ENCODE peak calls at places on chromosomes 7 and 10, in five cellular contexts. C is activated CD4-positive, CD25-positive, alpha-beta regulatory T cell; B is activated T-cell treated with anti-CD3 and anti-CD28 coated beads for 1 hour; K is stimulated activated CD4-positive, alpha-beta T cell treated with anti-CD3 and anti-CD28 coated beads, Interleukin-12 subunit alpha, Interleukin-12 subunit beta, amount 100 ng/mL, for 4 hours; V is activated T-helper 1 cell treated with anti-CD3 and anti-CD28 coated beads, Interleukin-12 subunit alpha, Interleukin-12 subunit beta, Interleukin-2, Interleukin-4 antibody, amounts not matched to agents 30 ng/mL and 10 ng/mL and 1 ng/mL, durations not matched to agents 14 hours and 24 hours and 36 hours. D is an unnamed sample.

GRCh38 chr7:7175075-7175695 is 7.2 kb upstream of the C1GALT1 start:
- DNase-seq in C (no peak), B (no peak), K (no peak), V (no peak), D (no peak)

GRCh38 chr10:130973127-130973839 is 338.2 kb downstream of the TCERG1L start:
- DNase-seq in C (no peak), B (no peak), K (no peak), V (no peak), D (no peak)

GRCh38 chr7:5711419-5711818 is 70.0 kb downstream of the RNF216 start:
- DNase-seq in C (no peak), B (no peak), K (no peak), V (no peak), D (no peak)

GRCh38 chr7:118054529-118054928 is 129.4 kb upstream of the LSM8 start:
- DNase-seq in C (no peak), B (no peak), K (no peak), V (no peak), D (no peak)

GRCh38 chr10:78966182-78966787 is 102.5 kb upstream of the ZMIZ1 start:
- DNase-seq in C (no peak), B (no peak), K (no peak), V (no peak), D (no peak)

GRCh38 chr10:76382381-76382851 is 951.0 kb downstream of the LRMDA start:
- DNase-seq in C (no peak), B (no peak), K (no peak), V (no peak), D (no peak)

GRCh38 chr10:61439058-61439607 is 14.0 kb downstream of the TMEM26 start:
- DNase-seq in C (no peak), B (no peak), K (no peak), V (no peak), D (no peak)

GRCh38 chr7:81684513-81685262 is 85.2 kb downstream of the HGF start:
- DNase-seq in C (no peak), B (no peak), K (no peak), V (no peak), D (peak)

GRCh38 chr7:7221602-7222038 is 39.3 kb downstream of the C1GALT1 start:
- DNase-seq in C (no peak), B (no peak), K (no peak), V (no peak), D (no peak)

GRCh38 chr10:102596506-102596971 is 47.7 kb upstream of the TRIM8 start:
- DNase-seq in C (no peak), B (no peak), K (no peak), V (no peak), D (peak)

GRCh38 chr7:15839415-15840100 is 153.1 kb upstream of the MEOX2 start:
- DNase-seq in C (no peak), B (no peak), K (no peak), V (no peak), D (no peak)

GRCh38 chr10:131852823-131853609 is 47.8 kb upstream of the PPP2R2D start:
- DNase-seq in C (no peak), B (no peak), K (no peak), V (no peak), D (no peak)

GRCh38 chr7:121273467-121274167 is 55.2 kb upstream of the WNT16 start:
- DNase-seq in C (no peak), B (no peak), K (no peak), V (no peak), D (no peak)

GRCh38 chr10:121681982-121682687 is 83.9 kb upstream of the FGFR2 start:
- DNase-seq in C (no peak), B (no peak), K (no peak), V (no peak), D (no peak)

GRCh38 chr7:8440670-8441069 is 7.3 kb downstream of the NXPH1 start:
- DNase-seq in C (no peak), B (no peak), K (no peak), V (no peak), D (no peak)

GRCh38 chr7:22049848-22050247 is 104.1 kb upstream of the CDCA7L start:
- DNase-seq in C (no peak), B (no peak), K (no peak), V (no peak), D (no peak)

GRCh38 chr7:99694912-99695304 is 15.1 kb upstream of the CYP3A5 start:
- DNase-seq in C (no peak), B (no peak), K (no peak), V (no peak), D (no peak)

GRCh38 chr7:93175219-93175618 is 27.0 kb upstream of the SAMD9L start:
- DNase-seq in C (no peak), B (no peak), K (no peak), V (no peak), D (no peak)

GRCh38 chr10:78623577-78624215 is 445.1 kb upstream of the ZMIZ1 start:
- DNase-seq in C (no peak), B (no peak), K (no peak), V (no peak), D (peak)

D was measured in small intestine.